ENCODE peak calls at places on chromosomes 13 and 19, in seven cellular contexts. U is activated CD4-positive, alpha-beta memory T cell treated with anti-CD3 and anti-CD28 coated beads for 36 hours; L is psoas muscle; M is T1000; F is Peyer's patch; R is omental fat pad; S is left ventricle myocardium inferior. P is an unnamed sample.

GRCh38 chr19:55041627-55042343 is 3.7 kb upstream of the GP6 start:
- DNase-seq in U (peak; percentile 58), L (no peak), M (no peak), F (no peak), R (no peak), S (no peak), P (no peak)

GRCh38 chr19:16293133-16294085 is 31.2 kb upstream of the KLF2 start:
- DNase-seq in U (no peak), L (peak; percentile 84), M (peak; percentile 69), F (no peak), R (peak; percentile 51), S (peak; percentile 67), P (peak; percentile 85)

GRCh38 chr13:107860284-107860683 is 355.1 kb downstream of the LIG4 start:
- DNase-seq in U (no peak), L (no peak), M (no peak), F (no peak), R (no peak), S (no peak), P (no peak)

GRCh38 chr19:13036366-13036976 is 41.2 kb downstream of the NFIX start:
- DNase-seq in U (no peak), L (peak; percentile 87), M (peak; percentile 82), F (no peak), R (no peak), S (no peak), P (no peak)

GRCh38 chr19:56687036-56687435 is 15.5 kb upstream of the ZNF835 start:
- DNase-seq in U (no peak), L (no peak), M (no peak), F (no peak), R (no peak), S (no peak), P (no peak)

GRCh38 chr19:3801412-3802096 is 15.4 kb upstream of the MATK start:
- DNase-seq in U (peak; percentile 79), L (no peak), M (no peak), F (peak; percentile 59), R (no peak), S (peak; percentile 34), P (peak; percentile 23)

GRCh38 chr13:104648291-104648690 is 1582.1 kb upstream of the SLC10A2 start:
- DNase-seq in U (no peak), L (no peak), M (no peak), F (no peak), R (no peak), S (no peak), P (peak; percentile 46)

GRCh38 chr19:43767818-43768217 is 13.0 kb downstream of the KCNN4 start:
- DNase-seq in U (no peak), L (no peak), M (no peak), F (no peak), R (no peak), S (no peak), P (no peak)

GRCh38 chr19:1163283-1163933 is 10.7 kb downstream of the SBNO2 start:
- DNase-seq in U (no peak), L (peak; percentile 66), M (no peak), F (no peak), R (no peak), S (peak; percentile 50), P (peak; percentile 83)

GRCh38 chr19:28169168-28169862 is 1043.6 kb downstream of the UQCRFS1 start:
- DNase-seq in U (no peak), L (no peak), M (no peak), F (no peak), R (no peak), S (no peak), P (no peak)

GRCh38 chr13:82627183-82627582 is 1255.1 kb downstream of the SLITRK1 start:
- DNase-seq in U (no peak), L (no peak), M (no peak), F (no peak), R (no peak), S (no peak), P (no peak)

GRCh38 chr13:113491418-113491883 is 940 bp upstream of the DCUN1D2 start:
- DNase-seq in U (no peak), L (peak; percentile 67), M (peak; percentile 28), F (no peak), R (no peak), S (peak; percentile 45), P (no peak)

GRCh38 chr19:18254546-18255500 is 19.4 kb downstream of the IQCN start:
- DNase-seq in U (no peak), L (no peak), M (no peak), F (peak; percentile 60), R (no peak), S (no peak), P (no peak)

GRCh38 chr19:7554565-7554964 is 19.0 kb downstream of the PNPLA6 start:
- DNase-seq in U (no peak), L (no peak), M (no peak), F (no peak), R (no peak), S (no peak), P (no peak)

GRCh38 chr13:24834902-24835510 is 71.0 kb downstream of the RNF17 start:
- DNase-seq in U (no peak), L (no peak), M (no peak), F (no peak), R (no peak), S (no peak), P (no peak)

GRCh38 chr19:19661675-19662251 is 1.7 kb downstream of the ATP13A1 start:
- DNase-seq in U (peak; percentile 81), L (no peak), M (no peak), F (peak; percentile 65), R (no peak), S (no peak), P (peak; percentile 51)

GRCh38 chr13:20190481-20191310 is 2.0 kb downstream of the GJB2 start:
- DNase-seq in U (no peak), L (no peak), M (no peak), F (no peak), R (no peak), S (no peak), P (no peak)

GRCh38 chr19:14361824-14362223 is 19.4 kb upstream of the ADGRE5 start:
- DNase-seq in U (peak; percentile 62), L (no peak), M (no peak), F (no peak), R (no peak), S (no peak), P (no peak)

GRCh38 chr13:72726721-72727416 is 560 bp downstream of the MZT1 start:
- DNase-seq in U (peak; percentile 68), L (peak; percentile 69), M (no peak), F (peak; percentile 43), R (no peak), S (peak; percentile 42), P (peak; percentile 74)

GRCh38 chr13:69010789-69011188 is 1096.8 kb upstream of the ATXN8OS start:
- DNase-seq in U (no peak), L (no peak), M (no peak), F (no peak), R (no peak), S (no peak), P (no peak)

GRCh38 chr13:87944038-87944437 is 272.9 kb downstream of the SLITRK5 start:
- DNase-seq in U (no peak), L (no peak), M (no peak), F (no peak), R (no peak), S (no peak), P (no peak)

GRCh38 chr13:95315752-95316151 is 14.5 kb upstream of the ABCC4 start:
- DNase-seq in U (no peak), L (no peak), M (no peak), F (no peak), R (no peak), S (no peak), P (no peak)

GRCh38 chr19:47760632-47760999 is 15.3 kb downstream of the NOP53 start:
- DNase-seq in U (no peak), L (no peak), M (no peak), F (no peak), R (no peak), S (no peak), P (peak; percentile 5)

GRCh38 chr19:42655748-42656147 is 61.0 kb upstream of the CEACAM8 start:
- DNase-seq in U (no peak), L (no peak), M (no peak), F (no peak), R (no peak), S (no peak), P (no peak)

GRCh38 chr13:75621147-75621546 is 15.0 kb upstream of the LMO7 start:
- DNase-seq in U (no peak), L (no peak), M (no peak), F (no peak), R (no peak), S (no peak), P (no peak)

GRCh38 chr13:87234981-87235380 is 436.2 kb upstream of the SLITRK5 start:
- DNase-seq in U (no peak), L (no peak), M (no peak), F (no peak), R (no peak), S (no peak), P (no peak)

GRCh38 chr13:94227255-94227879 is 252.1 kb downstream of the DCT start:
- DNase-seq in U (no peak), L (no peak), M (no peak), F (no peak), R (no peak), S (no peak), P (no peak)

GRCh38 chr13:78015782-78016181 is 97.2 kb upstream of the EDNRB start:
- DNase-seq in U (no peak), L (no peak), M (no peak), F (no peak), R (no peak), S (no peak), P (no peak)

GRCh38 chr13:50529154-50529882 is 314.2 kb downstream of the DLEU7 start:
- DNase-seq in U (peak; percentile 37), L (peak; percentile 90), M (no peak), F (peak; percentile 29), R (no peak), S (peak; percentile 89), P (peak; percentile 94)